ENCODE peak calls at places on chromosomes 16 and 17, in eight cellular contexts. One of them, this sample, is unnamed.

GRCh38 chr17:47265983-47266541 is 12.4 kb downstream of the ITGB3 start:
- DNase-seq in stomach: no peak
- DNase-seq in A549: no peak
- DNase-seq in H9: no peak
- DNase-seq in IMR-90: peak
- DNase-seq in AG04450: no peak
- DNase-seq in GM13977: no peak
- DNase-seq in cardiac muscle cell: no peak
- DNase-seq in this sample: no peak

GRCh38 chr16:24253192-24253591 is 2.9 kb upstream of the CACNG3 start:
- DNase-seq in H9: peak
- DNase-seq in A549: peak
- DNase-seq in AG04450: no peak
- DNase-seq in cardiac muscle cell: peak
- DNase-seq in IMR-90: peak
- DNase-seq in GM13977: peak
- DNase-seq in stomach: no peak
- DNase-seq in this sample: peak

GRCh38 chr17:71441098-71441497 is 679.7 kb upstream of the SOX9 start:
- DNase-seq in H9: no peak
- DNase-seq in IMR-90: peak
- DNase-seq in GM13977: no peak
- DNase-seq in cardiac muscle cell: no peak
- DNase-seq in A549: peak
- DNase-seq in AG04450: peak
- DNase-seq in stomach: no peak
- DNase-seq in this sample: no peak

GRCh38 chr17:8173056-8173870 is 2.9 kb downstream of the TMEM107 start:
- DNase-seq in AG04450: peak
- DNase-seq in A549: peak
- DNase-seq in IMR-90: peak
- DNase-seq in H9: peak
- DNase-seq in stomach: peak
- DNase-seq in cardiac muscle cell: peak
- DNase-seq in GM13977: peak
- DNase-seq in this sample: peak

GRCh38 chr16:67976205-67976604 is 4.1 kb downstream of the DPEP3 start:
- DNase-seq in GM13977: no peak
- DNase-seq in cardiac muscle cell: no peak
- DNase-seq in AG04450: no peak
- DNase-seq in A549: no peak
- DNase-seq in H9: no peak
- DNase-seq in stomach: no peak
- DNase-seq in IMR-90: no peak
- DNase-seq in this sample: no peak

GRCh38 chr17:37699285-37699973 is 45.4 kb downstream of the HNF1B start:
- DNase-seq in H9: no peak
- DNase-seq in IMR-90: no peak
- DNase-seq in A549: no peak
- DNase-seq in stomach: no peak
- DNase-seq in cardiac muscle cell: no peak
- DNase-seq in AG04450: no peak
- DNase-seq in GM13977: no peak
- DNase-seq in this sample: no peak

GRCh38 chr17:5437721-5438317 is 1.1 kb downstream of the C1QBP start:
- DNase-seq in AG04450: no peak
- DNase-seq in A549: no peak
- DNase-seq in H9: no peak
- DNase-seq in IMR-90: peak
- DNase-seq in GM13977: no peak
- DNase-seq in stomach: no peak
- DNase-seq in cardiac muscle cell: no peak
- DNase-seq in this sample: no peak

GRCh38 chr17:49977463-49978389 is 8.7 kb downstream of the DLX4 start:
- DNase-seq in AG04450: no peak
- DNase-seq in IMR-90: no peak
- DNase-seq in A549: no peak
- DNase-seq in cardiac muscle cell: no peak
- DNase-seq in GM13977: no peak
- DNase-seq in H9: peak
- DNase-seq in stomach: no peak
- DNase-seq in this sample: no peak

GRCh38 chr16:71425746-71426068 is 16.1 kb downstream of the TLE7 start:
- DNase-seq in cardiac muscle cell: no peak
- DNase-seq in stomach: no peak
- DNase-seq in H9: no peak
- DNase-seq in GM13977: no peak
- DNase-seq in IMR-90: no peak
- DNase-seq in A549: no peak
- DNase-seq in AG04450: no peak
- DNase-seq in this sample: no peak

GRCh38 chr16:11250091-11250785 is 5.8 kb downstream of the SOCS1 start:
- DNase-seq in IMR-90: peak
- DNase-seq in GM13977: no peak
- DNase-seq in A549: no peak
- DNase-seq in AG04450: peak
- DNase-seq in cardiac muscle cell: no peak
- DNase-seq in H9: peak
- DNase-seq in stomach: no peak
- DNase-seq in this sample: no peak

GRCh38 chr17:30924341-30924740 is 2.6 kb downstream of the ADAP2 start:
- DNase-seq in A549: no peak
- DNase-seq in GM13977: no peak
- DNase-seq in cardiac muscle cell: no peak
- DNase-seq in H9: no peak
- DNase-seq in IMR-90: no peak
- DNase-seq in stomach: no peak
- DNase-seq in AG04450: no peak
- DNase-seq in this sample: no peak

GRCh38 chr17:8392674-8393469 is 4.8 kb downstream of the RNF222 start:
- DNase-seq in IMR-90: no peak
- DNase-seq in AG04450: no peak
- DNase-seq in A549: no peak
- DNase-seq in H9: no peak
- DNase-seq in GM13977: no peak
- DNase-seq in cardiac muscle cell: no peak
- DNase-seq in stomach: no peak
- DNase-seq in this sample: no peak

GRCh38 chr17:79951361-79952264 is 84.1 kb downstream of the TBC1D16 start:
- DNase-seq in cardiac muscle cell: peak
- DNase-seq in stomach: peak
- DNase-seq in AG04450: peak
- DNase-seq in H9: peak
- DNase-seq in IMR-90: peak
- DNase-seq in A549: no peak
- DNase-seq in GM13977: peak
- DNase-seq in this sample: no peak

GRCh38 chr16:89370601-89371000 is 119.8 kb downstream of the ANKRD11 start:
- DNase-seq in H9: no peak
- DNase-seq in GM13977: no peak
- DNase-seq in cardiac muscle cell: no peak
- DNase-seq in IMR-90: no peak
- DNase-seq in stomach: no peak
- DNase-seq in A549: no peak
- DNase-seq in AG04450: no peak
- DNase-seq in this sample: no peak

GRCh38 chr16:47311738-47312505 is 148.9 kb downstream of the ITFG1 start:
- DNase-seq in GM13977: no peak
- DNase-seq in H9: peak
- DNase-seq in A549: no peak
- DNase-seq in IMR-90: peak
- DNase-seq in stomach: no peak
- DNase-seq in cardiac muscle cell: no peak
- DNase-seq in AG04450: no peak
- DNase-seq in this sample: no peak

DNA sequence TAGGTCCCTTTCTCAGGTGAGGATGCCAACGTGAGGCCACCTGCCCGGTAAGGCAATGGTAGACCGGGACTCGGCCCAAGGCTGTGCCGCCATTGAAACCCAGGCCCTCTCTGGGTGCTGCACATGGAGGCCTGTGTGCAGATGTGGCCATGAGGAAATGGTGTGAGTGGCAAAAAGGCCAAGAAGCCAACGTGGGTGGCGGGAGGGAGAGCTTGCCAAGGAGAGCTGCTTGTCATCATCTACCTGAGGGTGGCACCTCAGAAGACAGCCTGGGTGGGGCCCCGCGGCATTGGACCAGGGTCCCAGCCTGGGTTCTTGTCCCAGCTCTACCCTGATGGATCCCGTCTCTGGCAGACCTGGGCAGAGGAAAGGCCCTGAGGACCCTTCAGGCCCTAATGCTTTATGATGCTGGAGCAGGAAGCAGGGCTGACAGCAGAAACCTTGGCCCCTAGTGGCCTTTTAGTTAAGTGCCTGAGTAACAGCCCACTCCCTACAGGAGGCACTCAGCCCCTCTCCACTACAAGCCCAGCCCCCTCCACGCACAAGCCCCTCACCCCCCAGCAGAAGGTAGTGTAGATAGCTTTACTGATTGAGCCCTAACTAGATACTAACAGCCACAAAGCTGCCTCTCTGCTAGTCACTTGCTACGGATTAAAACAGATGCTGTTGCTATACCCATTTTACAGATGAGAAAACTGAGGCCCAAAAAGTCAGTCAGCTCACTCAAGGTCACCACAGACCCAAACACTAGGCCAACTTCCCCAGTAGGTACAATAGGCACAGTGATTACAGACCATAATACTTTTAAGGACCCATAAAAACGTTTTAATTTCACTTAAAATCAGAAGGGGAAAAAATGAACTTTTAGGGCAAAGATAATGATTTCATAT is 26.2 kb upstream of the KIFC3 start:
- DNase-seq in AG04450: no peak
- DNase-seq in cardiac muscle cell: no peak
- DNase-seq in IMR-90: no peak
- DNase-seq in H9: no peak
- DNase-seq in A549: no peak
- DNase-seq in stomach: no peak
- DNase-seq in GM13977: no peak
- DNase-seq in this sample: no peak
- TF ChIP-seq CTCF in AG04450: peak
- TF ChIP-seq CTCF in cardiac muscle cell: no peak
- TF ChIP-seq CTCF in IMR-90: no peak
- TF ChIP-seq CTCF in H9: peak
- TF ChIP-seq CTCF in A549: no peak
- TF ChIP-seq CTCF in stomach: no peak
- TF ChIP-seq CTCF in GM13977: no peak
- TF ChIP-seq CTCF in this sample: peak

DNA sequence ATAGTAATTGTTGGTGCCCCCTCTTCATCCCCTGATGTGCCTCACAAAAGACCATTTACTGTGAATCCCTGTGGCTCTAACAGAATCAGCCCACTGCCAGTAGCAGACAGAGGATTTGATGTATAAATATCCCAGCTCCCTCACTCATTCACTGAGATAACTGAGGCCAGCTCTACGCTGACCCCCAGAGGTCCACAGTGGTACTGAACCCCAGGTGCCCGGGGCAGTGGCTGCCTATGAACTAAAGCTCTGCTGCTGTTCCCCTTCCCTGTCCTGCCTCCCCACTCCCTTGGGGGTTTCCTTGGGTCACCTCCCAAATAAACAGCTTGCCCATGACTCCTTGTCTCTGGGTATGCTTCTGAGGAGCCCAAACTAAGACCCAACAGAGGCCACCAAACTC is 295.8 kb downstream of the FOXL1 start:
- DNase-seq in stomach: no peak
- DNase-seq in A549: no peak
- DNase-seq in AG04450: no peak
- DNase-seq in IMR-90: no peak
- DNase-seq in H9: peak
- DNase-seq in GM13977: peak
- DNase-seq in cardiac muscle cell: peak
- DNase-seq in this sample: peak
- TF ChIP-seq CTCF in stomach: no peak
- TF ChIP-seq CTCF in A549: peak
- TF ChIP-seq CTCF in AG04450: peak
- TF ChIP-seq CTCF in IMR-90: peak
- TF ChIP-seq CTCF in H9: peak
- TF ChIP-seq CTCF in GM13977: peak
- TF ChIP-seq CTCF in cardiac muscle cell: peak
- TF ChIP-seq CTCF in this sample: peak

GRCh38 chr16:85557083-85557975 is 55.8 kb upstream of the GSE1 start:
- DNase-seq in AG04450: no peak
- DNase-seq in H9: no peak
- DNase-seq in A549: peak
- DNase-seq in stomach: no peak
- DNase-seq in cardiac muscle cell: no peak
- DNase-seq in GM13977: peak
- DNase-seq in IMR-90: no peak
- DNase-seq in this sample: no peak
- TF ChIP-seq CTCF in AG04450: peak
- TF ChIP-seq CTCF in H9: peak
- TF ChIP-seq CTCF in A549: peak
- TF ChIP-seq CTCF in stomach: no peak
- TF ChIP-seq CTCF in cardiac muscle cell: peak
- TF ChIP-seq CTCF in GM13977: no peak
- TF ChIP-seq CTCF in IMR-90: peak
- TF ChIP-seq CTCF in this sample: peak

GRCh38 chr17:65531508-65532431 is 29.7 kb downstream of the AXIN2 start:
- DNase-seq in H9: no peak
- DNase-seq in cardiac muscle cell: peak
- DNase-seq in A549: peak
- DNase-seq in IMR-90: peak
- DNase-seq in AG04450: peak
- DNase-seq in stomach: peak
- DNase-seq in GM13977: no peak
- DNase-seq in this sample: no peak
- TF ChIP-seq CTCF in H9: peak
- TF ChIP-seq CTCF in cardiac muscle cell: peak
- TF ChIP-seq CTCF in A549: no peak
- TF ChIP-seq CTCF in IMR-90: peak
- TF ChIP-seq CTCF in AG04450: peak
- TF ChIP-seq CTCF in stomach: no peak
- TF ChIP-seq CTCF in GM13977: no peak
- TF ChIP-seq CTCF in this sample: no peak

DNA sequence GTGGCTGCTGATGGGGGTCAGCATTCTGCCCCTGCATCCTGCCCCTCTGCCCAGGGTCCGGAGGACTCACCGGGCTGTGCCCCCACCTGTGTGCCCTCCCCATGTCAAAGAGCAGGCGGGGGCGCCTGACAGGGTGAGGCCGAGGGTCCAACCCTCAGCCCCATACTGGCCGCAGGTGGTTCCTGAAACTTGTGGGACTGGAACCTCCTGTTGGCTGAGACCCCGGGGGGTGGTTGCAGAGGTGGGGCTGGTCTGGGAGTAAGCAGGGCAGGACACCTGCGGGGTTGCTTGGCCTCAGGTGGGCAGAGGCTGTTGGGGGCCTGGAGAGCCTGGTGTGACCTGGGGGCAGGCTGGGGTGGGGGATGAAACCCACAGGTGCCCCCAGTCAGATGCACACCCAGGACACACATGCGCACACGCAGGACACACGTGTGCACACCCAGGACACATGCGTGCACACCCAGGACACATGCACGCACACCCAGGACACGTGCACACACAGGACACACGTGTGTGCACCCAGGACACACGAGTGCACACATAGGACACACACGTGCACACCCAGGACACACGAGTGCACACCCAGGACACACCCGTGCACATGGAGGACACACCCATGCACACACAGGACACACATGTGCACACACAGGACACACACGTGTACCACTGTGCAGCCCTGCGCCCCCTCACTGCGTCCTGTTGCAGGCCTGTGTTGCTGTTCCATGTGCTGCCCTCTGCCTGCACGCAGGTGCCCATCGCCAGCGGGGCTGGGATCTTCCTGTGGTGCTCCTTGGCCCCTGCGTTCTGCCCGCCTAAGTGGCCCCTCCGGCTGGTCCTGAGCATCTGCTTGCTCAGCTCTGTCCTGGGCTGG is 31.4 kb downstream of the SOX8 start:
- DNase-seq in IMR-90: no peak
- DNase-seq in stomach: no peak
- DNase-seq in H9: no peak
- DNase-seq in A549: no peak
- DNase-seq in GM13977: no peak
- DNase-seq in AG04450: no peak
- DNase-seq in cardiac muscle cell: no peak
- DNase-seq in this sample: no peak
- TF ChIP-seq CTCF in IMR-90: no peak
- TF ChIP-seq CTCF in stomach: no peak
- TF ChIP-seq CTCF in H9: no peak
- TF ChIP-seq CTCF in A549: no peak
- TF ChIP-seq CTCF in GM13977: no peak
- TF ChIP-seq CTCF in AG04450: no peak
- TF ChIP-seq CTCF in cardiac muscle cell: no peak
- TF ChIP-seq CTCF in this sample: no peak

This sample was measured in endothelial cell.